ENCODE peak calls at places on chromosomes 11 and 22, in five cellular contexts. One of them, this sample, is unnamed.
A peak's percentile ranks its signal among the peaks of the same experiment; 100 is the strongest.

GRCh38 chr11:73383249-73384126 is 7.3 kb downstream of the RELT start:
- DNase-seq in IMR-90: no peak
- DNase-seq in mesendoderm: no peak
- DNase-seq in mesenchymal stem cell: peak; percentile 52
- DNase-seq in trophoblast cell: no peak
- DNase-seq in this sample: no peak

GRCh38 chr11:26065944-26066343 is 266.0 kb upstream of the ANO3 start:
- DNase-seq in IMR-90: no peak
- DNase-seq in mesendoderm: no peak
- DNase-seq in mesenchymal stem cell: no peak
- DNase-seq in trophoblast cell: no peak
- DNase-seq in this sample: no peak

GRCh38 chr22:37030560-37031281 is 11.2 kb downstream of the MPST start:
- DNase-seq in IMR-90: no peak
- DNase-seq in mesendoderm: no peak
- DNase-seq in mesenchymal stem cell: no peak
- DNase-seq in trophoblast cell: no peak
- DNase-seq in this sample: no peak

GRCh38 chr22:35883028-35883620 is 145.5 kb downstream of the RBFOX2 start:
- DNase-seq in IMR-90: peak; percentile 55
- DNase-seq in mesendoderm: peak; percentile 67
- DNase-seq in mesenchymal stem cell: peak; percentile 64
- DNase-seq in trophoblast cell: peak; percentile 32
- DNase-seq in this sample: no peak

GRCh38 chr11:84804026-84804425 is 823.1 kb downstream of the DLG2 start:
- DNase-seq in IMR-90: no peak
- DNase-seq in mesendoderm: no peak
- DNase-seq in mesenchymal stem cell: no peak
- DNase-seq in trophoblast cell: no peak
- DNase-seq in this sample: no peak

GRCh38 chr11:70087446-70088167 is 9.5 kb downstream of the ANO1 start:
- DNase-seq in IMR-90: no peak
- DNase-seq in mesendoderm: peak; percentile 46
- DNase-seq in mesenchymal stem cell: no peak
- DNase-seq in trophoblast cell: no peak
- DNase-seq in this sample: no peak

GRCh38 chr11:126186031-126186698 is 25.3 kb downstream of the RPUSD4 start:
- DNase-seq in IMR-90: peak; percentile 9
- DNase-seq in mesendoderm: no peak
- DNase-seq in mesenchymal stem cell: no peak
- DNase-seq in trophoblast cell: no peak
- DNase-seq in this sample: no peak

GRCh38 chr11:67449116-67449844 is 3.2 kb downstream of the GPR152 start:
- DNase-seq in IMR-90: no peak
- DNase-seq in mesendoderm: no peak
- DNase-seq in mesenchymal stem cell: no peak
- DNase-seq in trophoblast cell: no peak
- DNase-seq in this sample: no peak

GRCh38 chr11:45204761-45205160 is 58.3 kb downstream of the PRDM11 start:
- DNase-seq in IMR-90: no peak
- DNase-seq in mesendoderm: peak; percentile 60
- DNase-seq in mesenchymal stem cell: no peak
- DNase-seq in trophoblast cell: no peak
- DNase-seq in this sample: no peak

GRCh38 chr11:119772581-119772980 is 43.6 kb upstream of the NECTIN1 start:
- DNase-seq in IMR-90: no peak
- DNase-seq in mesendoderm: no peak
- DNase-seq in mesenchymal stem cell: no peak
- DNase-seq in trophoblast cell: no peak
- DNase-seq in this sample: no peak

GRCh38 chr11:120208777-120209176 is 2.1 kb upstream of the OAF start:
- DNase-seq in IMR-90: peak; percentile 75
- DNase-seq in mesendoderm: no peak
- DNase-seq in mesenchymal stem cell: peak; percentile 82
- DNase-seq in trophoblast cell: peak; percentile 63
- DNase-seq in this sample: no peak

GRCh38 chr11:77821349-77821851 is 456 bp downstream of the AAMDC start:
- DNase-seq in IMR-90: peak; percentile 40
- DNase-seq in mesendoderm: no peak
- DNase-seq in mesenchymal stem cell: peak; percentile 48
- DNase-seq in trophoblast cell: no peak
- DNase-seq in this sample: no peak

GRCh38 chr11:16777576-16777975 is 39.1 kb downstream of the C11orf58 start:
- DNase-seq in IMR-90: no peak
- DNase-seq in mesendoderm: no peak
- DNase-seq in mesenchymal stem cell: no peak
- DNase-seq in trophoblast cell: no peak
- DNase-seq in this sample: no peak

GRCh38 chr11:15158351-15159015 is 43.8 kb downstream of the INSC start:
- DNase-seq in IMR-90: peak; percentile 88
- DNase-seq in mesendoderm: no peak
- DNase-seq in mesenchymal stem cell: peak; percentile 96
- DNase-seq in trophoblast cell: peak; percentile 37
- DNase-seq in this sample: no peak

GRCh38 chr11:114083256-114084252 is 24.0 kb downstream of the ZBTB16 start:
- DNase-seq in IMR-90: no peak
- DNase-seq in mesendoderm: no peak
- DNase-seq in mesenchymal stem cell: no peak
- DNase-seq in trophoblast cell: no peak
- DNase-seq in this sample: no peak

GRCh38 chr11:67053896-67054850 is 2.5 kb upstream of the RHOD start:
- DNase-seq in IMR-90: peak; percentile 91
- DNase-seq in mesendoderm: peak; percentile 74
- DNase-seq in mesenchymal stem cell: peak; percentile 91
- DNase-seq in trophoblast cell: peak; percentile 88
- DNase-seq in this sample: peak; percentile 55

GRCh38 chr11:8732748-8733241 is 50.2 kb downstream of the RPL27A start:
- DNase-seq in IMR-90: peak; percentile 80
- DNase-seq in mesendoderm: peak; percentile 68
- DNase-seq in mesenchymal stem cell: peak; percentile 75
- DNase-seq in trophoblast cell: no peak
- DNase-seq in this sample: no peak

GRCh38 chr11:63911440-63911839 is 5.5 kb downstream of the RCOR2 start:
- DNase-seq in IMR-90: no peak
- DNase-seq in mesendoderm: no peak
- DNase-seq in mesenchymal stem cell: no peak
- DNase-seq in trophoblast cell: peak; percentile 12
- DNase-seq in this sample: no peak

GRCh38 chr11:122664188-122664587 is 8.7 kb downstream of the UBASH3B start:
- DNase-seq in IMR-90: peak; percentile 57
- DNase-seq in mesendoderm: no peak
- DNase-seq in mesenchymal stem cell: peak; percentile 26
- DNase-seq in trophoblast cell: no peak
- DNase-seq in this sample: no peak

GRCh38 chr11:61752117-61752924 is at the start of gene MYRF:
- DNase-seq in IMR-90: peak; percentile 14
- DNase-seq in mesendoderm: peak; percentile 51
- DNase-seq in mesenchymal stem cell: peak; percentile 40
- DNase-seq in trophoblast cell: no peak
- DNase-seq in this sample: peak; percentile 51

GRCh38 chr11:92226331-92227232 is 2.0 kb downstream of the FAT3 start:
- DNase-seq in IMR-90: no peak
- DNase-seq in mesendoderm: peak; percentile 95
- DNase-seq in mesenchymal stem cell: no peak
- DNase-seq in trophoblast cell: no peak
- DNase-seq in this sample: peak; percentile 70

GRCh38 chr11:16883179-16883578 is 131.0 kb downstream of the PLEKHA7 start:
- DNase-seq in IMR-90: no peak
- DNase-seq in mesendoderm: peak; percentile 94
- DNase-seq in mesenchymal stem cell: no peak
- DNase-seq in trophoblast cell: peak; percentile 46
- DNase-seq in this sample: no peak

GRCh38 chr11:27041141-27041869 is 690 bp downstream of the BBOX1 start:
- DNase-seq in IMR-90: no peak
- DNase-seq in mesendoderm: peak; percentile 2
- DNase-seq in mesenchymal stem cell: no peak
- DNase-seq in trophoblast cell: no peak
- DNase-seq in this sample: peak; percentile 14

GRCh38 chr11:79249341-79249993 is 191.4 kb downstream of the TENM4 start:
- DNase-seq in IMR-90: peak; percentile 75
- DNase-seq in mesendoderm: no peak
- DNase-seq in mesenchymal stem cell: peak; percentile 34
- DNase-seq in trophoblast cell: peak; percentile 73
- DNase-seq in this sample: no peak

GRCh38 chr11:75413864-75414263 is 14.5 kb downstream of the RPS3 start:
- DNase-seq in IMR-90: no peak
- DNase-seq in mesendoderm: no peak
- DNase-seq in mesenchymal stem cell: no peak
- DNase-seq in trophoblast cell: no peak
- DNase-seq in this sample: no peak

GRCh38 chr22:40270031-40270430 is 76.3 kb upstream of the ADSL start:
- DNase-seq in IMR-90: no peak
- DNase-seq in mesendoderm: no peak
- DNase-seq in mesenchymal stem cell: no peak
- DNase-seq in trophoblast cell: no peak
- DNase-seq in this sample: no peak

GRCh38 chr22:50735739-50736030 is 2.3 kb upstream of the ACR start:
- DNase-seq in IMR-90: no peak
- DNase-seq in mesendoderm: no peak
- DNase-seq in mesenchymal stem cell: no peak
- DNase-seq in trophoblast cell: no peak
- DNase-seq in this sample: no peak

GRCh38 chr11:6320411-6321207 is at the start of gene CAVIN3:
- DNase-seq in IMR-90: peak; percentile 85
- DNase-seq in mesendoderm: peak; percentile 91
- DNase-seq in mesenchymal stem cell: peak; percentile 94
- DNase-seq in trophoblast cell: peak; percentile 79
- DNase-seq in this sample: peak; percentile 59

GRCh38 chr11:6323291-6323905 is 3.1 kb upstream of the CAVIN3 start:
- DNase-seq in IMR-90: no peak
- DNase-seq in mesendoderm: no peak
- DNase-seq in mesenchymal stem cell: no peak
- DNase-seq in trophoblast cell: no peak
- DNase-seq in this sample: no peak

GRCh38 chr11:6321961-6322362 is 1.7 kb upstream of the CAVIN3 start:
- DNase-seq in IMR-90: peak; percentile 82
- DNase-seq in mesendoderm: no peak
- DNase-seq in mesenchymal stem cell: peak; percentile 75
- DNase-seq in trophoblast cell: no peak
- DNase-seq in this sample: peak; percentile 27

GRCh38 chr11:6319879-6320410 is 356 bp downstream of the CAVIN3 start:
- DNase-seq in IMR-90: peak; percentile 91
- DNase-seq in mesendoderm: peak; percentile 96
- DNase-seq in mesenchymal stem cell: peak; percentile 91
- DNase-seq in trophoblast cell: peak; percentile 65
- DNase-seq in this sample: peak; percentile 71

DNA sequence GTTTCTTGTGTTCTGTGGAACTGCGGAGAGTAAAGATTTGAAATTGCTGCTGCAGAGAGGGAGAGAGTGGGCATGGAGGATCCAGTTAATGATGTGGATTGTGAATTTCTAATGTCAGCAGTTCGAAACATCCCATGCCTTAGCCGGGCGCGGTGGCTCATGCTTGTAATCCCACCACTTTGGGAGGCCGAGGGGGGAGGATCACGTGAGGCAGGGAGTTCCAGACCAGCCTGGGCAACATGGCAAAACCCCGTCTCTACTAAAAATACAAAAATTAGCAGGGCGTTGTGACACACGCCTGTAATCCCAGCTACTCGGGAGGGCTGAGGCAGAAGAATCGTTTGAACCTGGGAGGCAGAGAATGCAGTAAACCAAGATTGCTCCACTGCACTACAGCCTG is 1.1 kb upstream of the CAVIN3 start:
- DNase-seq in IMR-90: no peak
- DNase-seq in mesendoderm: no peak
- DNase-seq in mesenchymal stem cell: no peak
- DNase-seq in trophoblast cell: no peak
- DNase-seq in this sample: no peak
- H2BK120ac ChIP-seq in IMR-90: peak overlapping the region; percentile 97
- H2BK120ac ChIP-seq in mesendoderm: no peak overlapping the region
- H2BK120ac ChIP-seq in mesenchymal stem cell: peak overlapping the region; percentile 90
- H2BK120ac ChIP-seq in trophoblast cell: no peak overlapping the region
- H2BK120ac ChIP-seq in this sample: no peak overlapping the region

GRCh38 chr11:11078344-11078743 is 220.5 kb upstream of the ZBED5 start:
- DNase-seq in IMR-90: peak; percentile 28
- DNase-seq in mesendoderm: peak; percentile 54
- DNase-seq in mesenchymal stem cell: peak; percentile 35
- DNase-seq in trophoblast cell: no peak
- DNase-seq in this sample: no peak
- H2AK5ac ChIP-seq in IMR-90: no peak overlapping the region
- H2AK5ac ChIP-seq in mesendoderm: no peak overlapping the region
- H2AK5ac ChIP-seq in mesenchymal stem cell: no peak overlapping the region
- H2AK5ac ChIP-seq in trophoblast cell: no peak overlapping the region
- H2AK5ac ChIP-seq in this sample: no peak overlapping the region

GRCh38 chr11:1434941-1435340 is 45.2 kb downstream of the BRSK2 start:
- DNase-seq in IMR-90: no peak
- DNase-seq in mesendoderm: no peak
- DNase-seq in mesenchymal stem cell: no peak
- DNase-seq in trophoblast cell: no peak
- DNase-seq in this sample: no peak

GRCh38 chr11:1435820-1436467 is 46.2 kb downstream of the BRSK2 start:
- DNase-seq in IMR-90: no peak
- DNase-seq in mesendoderm: peak; percentile 30
- DNase-seq in mesenchymal stem cell: no peak
- DNase-seq in trophoblast cell: no peak
- DNase-seq in this sample: no peak

GRCh38 chr11:1433568-1433967 is 43.8 kb downstream of the BRSK2 start:
- DNase-seq in IMR-90: no peak
- DNase-seq in mesendoderm: no peak
- DNase-seq in mesenchymal stem cell: no peak
- DNase-seq in trophoblast cell: no peak
- DNase-seq in this sample: no peak

GRCh38 chr11:1436468-1437030 is 46.8 kb downstream of the BRSK2 start:
- DNase-seq in IMR-90: no peak
- DNase-seq in mesendoderm: peak; percentile 40
- DNase-seq in mesenchymal stem cell: no peak
- DNase-seq in trophoblast cell: no peak
- DNase-seq in this sample: no peak

DNA sequence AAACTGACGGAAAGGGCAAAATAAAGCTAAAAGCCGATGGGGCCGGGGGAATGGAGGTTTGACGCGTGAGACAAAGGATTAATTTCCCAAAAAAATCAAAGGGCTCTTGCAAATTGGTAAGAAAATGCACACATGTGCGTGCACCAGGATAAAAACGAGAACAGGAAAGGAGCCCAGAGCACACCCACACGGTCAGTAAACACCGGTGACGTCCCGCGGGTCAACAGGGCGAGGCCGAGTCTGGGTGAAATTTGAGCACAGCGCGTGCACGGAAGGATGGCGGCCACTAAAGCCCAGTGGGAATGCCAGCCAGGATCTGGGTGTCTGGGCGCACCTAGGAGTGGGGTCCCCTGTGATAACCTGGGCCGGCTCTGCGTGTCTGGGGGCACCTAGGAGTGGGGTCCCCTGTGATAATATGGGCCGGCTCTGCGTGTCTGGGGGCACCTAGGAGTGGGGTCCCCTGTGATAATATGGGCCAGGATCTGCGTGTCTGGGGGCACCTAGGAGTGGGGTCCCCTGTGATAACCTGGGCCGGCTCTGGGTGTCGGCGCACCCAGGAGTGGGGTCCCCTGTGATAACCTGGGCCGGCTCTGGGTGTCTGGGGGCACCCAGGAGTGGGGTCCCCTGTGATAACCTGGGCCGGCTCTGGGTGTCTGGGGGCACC is 44.4 kb downstream of the BRSK2 start:
- DNase-seq in IMR-90: no peak
- DNase-seq in mesendoderm: no peak
- DNase-seq in mesenchymal stem cell: no peak
- DNase-seq in trophoblast cell: no peak
- DNase-seq in this sample: no peak
- H3K4me3 ChIP-seq in IMR-90: no peak overlapping the region
- H3K4me3 ChIP-seq in mesendoderm: no peak overlapping the region
- H3K4me3 ChIP-seq in mesenchymal stem cell: no peak overlapping the region
- H3K4me3 ChIP-seq in trophoblast cell: no peak overlapping the region
- H3K4me3 ChIP-seq in this sample: no peak overlapping the region

GRCh38 chr22:30596886-30597285 is 5.2 kb upstream of the PES1 start:
- DNase-seq in IMR-90: no peak
- DNase-seq in mesendoderm: no peak
- DNase-seq in mesenchymal stem cell: no peak
- DNase-seq in trophoblast cell: no peak
- DNase-seq in this sample: no peak
- H2BK120ac ChIP-seq in IMR-90: no peak overlapping the region
- H2BK120ac ChIP-seq in mesendoderm: no peak overlapping the region
- H2BK120ac ChIP-seq in mesenchymal stem cell: no peak overlapping the region
- H2BK120ac ChIP-seq in trophoblast cell: no peak overlapping the region
- H2BK120ac ChIP-seq in this sample: no peak overlapping the region

This sample was measured in neuronal stem cell.